ENCODE peak calls at places on chromosomes 6 and 20, in four cellular contexts. P is K562, L is tibial artery, S is lung. E is an unnamed sample.

GRCh38 chr6:83636800-83637199 is 72.1 kb downstream of the SNAP91 start:
- DNase-seq in L (no peak), S (no peak), P (no peak), E (no peak)

GRCh38 chr6:37501632-37502466 is 2.2 kb upstream of the CCDC167 start:
- DNase-seq in L (no peak), S (no peak), P (no peak), E (no peak)

GRCh38 chr6:149545258-149545753 is 537 bp downstream of the PPIL4 start:
- DNase-seq in P (peak), S (peak), L (peak), E (peak)

GRCh38 chr6:77879527-77879926 is 226.7 kb downstream of the MEI4 start:
- DNase-seq in L (no peak), P (no peak), S (no peak), E (no peak)

GRCh38 chr6:159540152-159540551 is 152.9 kb downstream of the SOD2 start:
- DNase-seq in S (no peak), P (peak), L (no peak), E (no peak)

GRCh38 chr20:9514461-9515210 is at the start of gene LAMP5:
- DNase-seq in P (no peak), L (no peak), S (no peak), E (peak)

GRCh38 chr6:131379951-131380350 is 193.1 kb upstream of the ARG1 start:
- DNase-seq in S (no peak), L (no peak), P (no peak), E (no peak)

GRCh38 chr6:70954750-70955149 is 2.1 kb downstream of the B3GAT2 start:
- DNase-seq in P (no peak), S (no peak), L (no peak), E (no peak)

GRCh38 chr6:49806145-49806544 is 19.1 kb upstream of the PGK2 start:
- DNase-seq in P (no peak), L (peak), S (no peak), E (no peak)

GRCh38 chr20:1212607-1213396 is 9.5 kb downstream of the C20orf202 start:
- DNase-seq in S (peak), P (peak), L (peak), E (peak)

GRCh38 chr6:36656441-36656840 is 22.1 kb upstream of the CDKN1A start:
- DNase-seq in L (no peak), P (no peak), S (no peak), E (no peak)

GRCh38 chr6:107539409-107539808 is 49.5 kb downstream of the SOBP start:
- DNase-seq in S (no peak), P (no peak), L (no peak), E (no peak)

GRCh38 chr20:41029150-41029872 is 689 bp downstream of the TOP1 start:
- DNase-seq in L (peak), S (peak), P (peak), E (no peak)

GRCh38 chr6:145055567-145055966 is 679.8 kb downstream of the EPM2A start:
- DNase-seq in P (no peak), S (no peak), L (no peak), E (no peak)

GRCh38 chr6:96939019-96939805 is 14.7 kb downstream of the KLHL32 start:
- DNase-seq in P (no peak), L (no peak), S (no peak), E (no peak)

GRCh38 chr20:58712116-58712822 is 19.7 kb downstream of the NPEPL1 start:
- DNase-seq in S (no peak), P (no peak), L (peak), E (no peak)

GRCh38 chr20:50787181-50787580 is 7.7 kb upstream of the BCAS4 start:
- DNase-seq in P (no peak), L (no peak), S (no peak), E (no peak)

GRCh38 chr6:53203483-53203882 is 54.8 kb upstream of the GCM1 start:
- DNase-seq in L (no peak), S (no peak), P (no peak), E (no peak)

GRCh38 chr20:58233393-58233792 is 4.9 kb upstream of the ANKRD60 start:
- DNase-seq in L (no peak), S (no peak), P (no peak), E (no peak)

GRCh38 chr6:35490821-35491557 is 5.9 kb downstream of the TEAD3 start:
- DNase-seq in L (no peak), P (no peak), S (no peak), E (peak)

GRCh38 chr6:16496982-16497823 is 258.8 kb downstream of the GMPR start:
- DNase-seq in P (no peak), L (no peak), S (no peak), E (no peak)

GRCh38 chr6:123448306-123448884 is 188.4 kb downstream of the TRDN start:
- DNase-seq in L (no peak), P (no peak), S (no peak), E (peak)

GRCh38 chr6:142162780-142163179 is 15.7 kb downstream of the VTA1 start:
- DNase-seq in L (no peak), P (no peak), S (no peak), E (no peak)

GRCh38 chr20:53141651-53142050 is 169.5 kb downstream of the TSHZ2 start:
- DNase-seq in S (no peak), P (no peak), L (no peak), E (no peak)

GRCh38 chr6:123575218-123575617 is 61.5 kb downstream of the TRDN start:
- DNase-seq in S (no peak), L (no peak), P (no peak), E (no peak)

GRCh38 chr20:52193133-52193532 is 1.6 kb upstream of the ZFP64 start:
- DNase-seq in P (no peak), S (no peak), L (no peak), E (no peak)

GRCh38 chr6:110746680-110747079 is 68.6 kb downstream of the CDK19 start:
- DNase-seq in P (no peak), S (no peak), L (no peak), E (no peak)

GRCh38 chr6:89413006-89413400 is 930 bp upstream of the RRAGD start:
- DNase-seq in L (no peak), P (no peak), S (no peak), E (no peak)

GRCh38 chr6:34044945-34045595 is 100.8 kb downstream of the GRM4 start:
- DNase-seq in L (no peak), P (no peak), S (no peak), E (no peak)

GRCh38 chr6:3406928-3407809 is 49.7 kb downstream of the SLC22A23 start:
- DNase-seq in L (no peak), S (no peak), P (no peak), E (no peak)

GRCh38 chr6:76584121-76584520 is 511.7 kb upstream of the IMPG1 start:
- DNase-seq in S (no peak), L (no peak), P (no peak), E (no peak)

GRCh38 chr6:56593801-56594318 is 48.8 kb downstream of the DST start:
- DNase-seq in P (no peak), S (no peak), L (no peak), E (no peak)

GRCh38 chr20:16821211-16822089 is 73.3 kb downstream of the OTOR start:
- DNase-seq in L (no peak), P (peak), S (no peak), E (peak)

GRCh38 chr20:62055106-62055861 is 10.4 kb downstream of the TAF4 start:
- DNase-seq in L (no peak), P (no peak), S (no peak), E (no peak)

GRCh38 chr6:15888798-15889772 is 226.3 kb upstream of the DTNBP1 start:
- DNase-seq in P (no peak), S (no peak), L (no peak), E (no peak)

GRCh38 chr20:31853481-31853880 is 8.1 kb upstream of the FOXS1 start:
- DNase-seq in P (no peak), L (peak), S (no peak), E (no peak)

GRCh38 chr6:30037182-30037788 is 23.8 kb upstream of the POLR1H start:
- DNase-seq in L (no peak), S (no peak), P (peak), E (no peak)

GRCh38 chr6:26295691-26296555 is 69.1 kb upstream of the BTN3A2 start:
- DNase-seq in S (no peak), L (no peak), P (peak), E (no peak)

GRCh38 chr6:22821664-22822320 is 252.4 kb downstream of the HDGFL1 start:
- DNase-seq in P (no peak), L (no peak), S (no peak), E (no peak)

DNA sequence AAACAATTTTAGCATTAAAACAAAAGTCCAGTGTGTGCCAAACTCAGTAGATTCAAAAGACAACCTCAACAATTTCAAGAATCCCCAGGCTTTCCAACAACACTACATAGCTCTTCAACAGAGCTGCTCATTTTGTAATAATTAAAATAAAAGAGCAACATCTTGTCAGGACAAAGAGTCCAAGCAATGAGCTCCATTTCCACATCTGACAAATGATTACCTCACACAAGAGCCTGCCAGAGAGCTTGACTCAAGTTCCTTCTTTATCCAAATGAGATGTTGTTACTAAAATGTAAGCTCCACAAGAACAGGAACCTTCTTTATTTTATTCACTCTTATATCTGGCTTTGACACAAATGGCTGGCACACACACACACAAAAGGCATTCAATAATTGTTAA is 449.8 kb downstream of the HACE1 start:
- DNase-seq in L (no peak), P (no peak), S (no peak), E (no peak)
- H3K27ac ChIP-seq in L (no peak), P (no peak), S (no peak), E (no peak)

DNA sequence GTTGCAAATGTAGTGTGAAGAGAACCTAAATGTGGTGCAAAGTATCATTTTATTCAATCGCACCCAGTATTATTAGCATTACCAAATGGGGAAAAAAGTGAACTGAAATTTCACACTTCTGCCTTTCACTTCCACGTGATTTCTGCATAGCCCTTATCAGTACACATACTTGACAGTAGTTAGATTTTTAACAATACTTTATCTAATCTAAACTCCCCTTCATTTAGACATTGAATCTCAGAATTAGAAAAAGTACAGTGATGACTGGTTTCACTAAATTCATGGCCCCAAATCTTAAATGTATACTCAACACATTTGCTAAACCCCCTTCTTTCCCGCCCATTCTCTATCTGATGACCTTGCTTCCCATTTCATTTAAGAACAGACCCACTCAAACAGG is 14.3 kb downstream of the STX7 start:
- DNase-seq in S (no peak), P (no peak), L (no peak), E (no peak)
- H3K27ac ChIP-seq in S (no peak), P (no peak), L (no peak), E (no peak)

DNA sequence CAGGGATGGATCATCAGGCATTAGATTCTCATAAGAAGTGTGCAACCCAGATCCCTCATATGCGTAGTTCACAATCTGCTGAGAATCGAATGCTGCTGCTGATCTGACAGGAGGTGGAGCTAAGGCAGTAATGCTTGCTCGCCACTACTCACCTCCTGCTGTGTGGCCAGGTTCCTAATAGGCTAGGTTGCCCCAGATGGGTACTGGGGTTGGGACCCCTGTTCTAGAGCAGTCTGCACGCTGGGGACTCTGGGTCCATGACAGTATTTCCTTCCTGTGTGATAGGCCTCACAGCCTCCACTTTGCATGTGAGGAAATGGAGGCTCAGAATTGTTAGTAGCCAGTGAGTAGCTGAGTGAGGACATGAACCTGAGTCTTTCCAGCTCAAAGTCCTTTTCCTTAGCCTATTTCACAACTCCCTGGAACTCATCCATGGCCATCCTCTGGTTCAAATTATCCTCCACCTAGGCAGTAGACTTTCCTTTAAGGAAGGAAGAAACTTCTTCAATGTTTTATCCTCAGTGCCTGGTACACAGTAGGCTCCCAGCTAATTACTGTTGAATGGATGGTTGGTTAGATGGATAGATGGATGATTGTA is 117.2 kb downstream of the SYCP2 start:
- DNase-seq in P (no peak), S (no peak), L (no peak), E (no peak)
- H3K27ac ChIP-seq in P (no peak), S (no peak), L (no peak), E (no peak)

DNA sequence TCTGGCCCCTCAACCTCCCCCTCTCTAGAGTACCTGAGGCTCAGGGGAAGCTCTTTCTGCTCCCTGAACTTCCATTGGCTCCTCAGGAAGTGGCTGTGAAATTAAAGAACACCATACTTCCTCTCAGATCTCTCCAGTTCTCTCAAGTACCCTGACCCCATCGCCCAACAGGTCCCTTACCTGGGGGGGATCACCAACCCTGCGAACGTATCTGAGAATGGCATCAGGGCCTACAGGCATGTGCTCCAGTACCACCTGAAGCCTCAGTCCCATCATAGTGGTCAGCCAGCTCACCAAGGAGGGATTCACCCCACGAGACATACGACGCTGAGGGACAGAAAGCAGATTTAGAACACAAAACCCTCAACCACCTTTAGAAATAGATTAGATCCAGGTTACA is 11.8 kb downstream of the BAG6 start:
- DNase-seq in P (no peak), L (no peak), S (no peak), E (no peak)
- H3K27ac ChIP-seq in P (no peak), L (no peak), S (no peak), E (no peak)

GRCh38 chr6:109478848-109479624 is 4.0 kb downstream of the ZBTB24 start:
- DNase-seq in L (no peak), S (no peak), P (no peak), E (no peak)

GRCh38 chr6:109478222-109478805 is 4.7 kb downstream of the ZBTB24 start:
- DNase-seq in L (no peak), S (no peak), P (no peak), E (no peak)

GRCh38 chr6:109477184-109477583 is 5.8 kb downstream of the ZBTB24 start:
- DNase-seq in S (no peak), L (no peak), P (no peak), E (no peak)

GRCh38 chr6:109475625-109476024 is 7.4 kb downstream of the ZBTB24 start:
- DNase-seq in P (no peak), S (no peak), L (no peak), E (no peak)

GRCh38 chr6:109477725-109478124 is 5.3 kb downstream of the ZBTB24 start:
- DNase-seq in L (no peak), P (no peak), S (no peak), E (no peak)
- H3K27ac ChIP-seq in L (no peak), P (no peak), S (no peak), E (no peak)

GRCh38 chr6:69818223-69818930 is 21.6 kb upstream of the LMBRD1 start:
- DNase-seq in L (no peak), P (no peak), S (no peak), E (no peak)
- H3K27ac ChIP-seq in L (no peak), P (no peak), S (no peak), E (no peak)

DNA sequence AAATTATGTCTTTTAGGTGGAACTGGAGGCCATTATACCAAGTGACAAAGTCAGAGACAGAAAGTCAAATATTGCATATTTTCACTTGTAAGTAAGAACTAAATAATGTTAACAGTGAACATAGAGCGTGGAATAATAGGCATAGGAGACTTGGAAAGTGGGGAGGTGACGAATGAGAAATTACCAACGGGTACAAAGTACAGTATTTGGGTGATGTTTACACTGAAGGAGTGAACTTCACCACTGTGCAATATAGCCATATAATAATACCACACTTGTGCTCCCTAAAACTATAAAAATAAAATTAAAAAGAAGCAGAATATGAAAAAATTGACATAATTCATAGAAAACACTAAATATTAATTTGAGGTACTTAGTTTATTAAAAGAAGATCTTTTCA is 14.9 kb downstream of the EYS start:
- DNase-seq in L (no peak), S (no peak), P (no peak), E (no peak)
- H3K27ac ChIP-seq in L (no peak), S (no peak), P (no peak), E (no peak)

GRCh38 chr20:14566505-14566904 is 229.1 kb upstream of the FLRT3 start:
- DNase-seq in L (no peak), P (no peak), S (no peak), E (no peak)

GRCh38 chr20:14569631-14570030 is 232.2 kb upstream of the FLRT3 start:
- DNase-seq in S (no peak), L (no peak), P (no peak), E (no peak)

GRCh38 chr20:14562976-14563375 is 225.6 kb upstream of the FLRT3 start:
- DNase-seq in S (no peak), L (no peak), P (no peak), E (no peak)

GRCh38 chr20:14568701-14569100 is 231.3 kb upstream of the FLRT3 start:
- DNase-seq in P (no peak), S (no peak), L (no peak), E (no peak)

GRCh38 chr20:14568225-14568624 is 230.8 kb upstream of the FLRT3 start:
- DNase-seq in S (no peak), P (no peak), L (no peak), E (no peak)
- H3K27ac ChIP-seq in S (no peak), P (no peak), L (no peak), E (no peak)

DNA sequence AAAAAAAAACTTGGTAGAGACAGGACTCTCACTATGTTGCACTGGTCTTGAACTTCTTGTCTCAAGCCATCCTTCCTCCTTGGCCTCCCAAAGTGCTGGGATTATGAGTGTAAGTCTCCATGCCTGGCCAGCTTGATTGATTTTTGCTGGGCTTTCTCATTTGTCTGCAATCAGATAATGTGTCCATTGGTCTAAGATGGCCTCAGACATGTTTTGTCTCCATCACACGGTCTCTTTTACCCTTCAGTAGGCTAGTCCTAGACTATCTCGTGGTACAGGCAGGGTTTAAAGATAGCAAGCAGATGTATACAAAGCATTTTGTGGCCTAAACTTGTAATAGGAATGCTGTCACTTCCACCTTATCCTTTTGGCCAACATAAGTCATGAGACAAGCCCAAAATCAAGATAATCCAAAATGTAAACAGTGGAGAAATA is 289.1 kb downstream of the TFAP2B start:
- DNase-seq in P (no peak), S (no peak), L (no peak), E (no peak)
- H3K27ac ChIP-seq in P (peak), S (no peak), L (no peak), E (no peak)